ENCODE peak calls at places on chromosomes 11 and 22, in four cellular contexts. W, X, M and C are unnamed samples.

GRCh38 chr11:129023968-129024676 is 81.5 kb upstream of the TP53AIP1 start:
- DNase-seq in M (no peak), X (no peak), W (peak; percentile 35), C (peak; percentile 82)

GRCh38 chr11:19244084-19244483 is 3.3 kb upstream of the E2F8 start:
- DNase-seq in X (no peak), W (no peak), M (no peak), C (peak; percentile 67)

GRCh38 chr22:23376256-23376655 is 195.9 kb downstream of the BCR start:
- DNase-seq in M (no peak), X (peak; percentile 23), W (peak; percentile 14), C (no peak)

GRCh38 chr22:48779661-48780596 is 1047.7 kb downstream of the BRD1 start:
- DNase-seq in W (no peak), M (no peak), X (no peak), C (no peak)

GRCh38 chr22:47458348-47458747 is 695.9 kb downstream of the TBC1D22A start:
- DNase-seq in W (no peak), X (no peak), M (no peak), C (no peak)

GRCh38 chr11:94725071-94725470 is 43.1 kb upstream of the AMOTL1 start:
- DNase-seq in W (no peak), X (no peak), M (no peak), C (no peak)

GRCh38 chr22:46019351-46019750 is 42.4 kb upstream of the WNT7B start:
- DNase-seq in W (no peak), M (peak; percentile 7), X (no peak), C (no peak)

GRCh38 chr11:94020777-94021615 is at the start of gene HEPHL1:
- DNase-seq in M (no peak), W (no peak), X (no peak), C (no peak)

GRCh38 chr22:19525116-19525660 is 978 bp upstream of the CLDN5 start:
- DNase-seq in W (no peak), M (no peak), X (no peak), C (no peak)
- H3K27ac ChIP-seq in W (no peak overlapping the region), M (peak overlapping the region; percentile 6), X (no peak overlapping the region), C (no peak overlapping the region)

DNA sequence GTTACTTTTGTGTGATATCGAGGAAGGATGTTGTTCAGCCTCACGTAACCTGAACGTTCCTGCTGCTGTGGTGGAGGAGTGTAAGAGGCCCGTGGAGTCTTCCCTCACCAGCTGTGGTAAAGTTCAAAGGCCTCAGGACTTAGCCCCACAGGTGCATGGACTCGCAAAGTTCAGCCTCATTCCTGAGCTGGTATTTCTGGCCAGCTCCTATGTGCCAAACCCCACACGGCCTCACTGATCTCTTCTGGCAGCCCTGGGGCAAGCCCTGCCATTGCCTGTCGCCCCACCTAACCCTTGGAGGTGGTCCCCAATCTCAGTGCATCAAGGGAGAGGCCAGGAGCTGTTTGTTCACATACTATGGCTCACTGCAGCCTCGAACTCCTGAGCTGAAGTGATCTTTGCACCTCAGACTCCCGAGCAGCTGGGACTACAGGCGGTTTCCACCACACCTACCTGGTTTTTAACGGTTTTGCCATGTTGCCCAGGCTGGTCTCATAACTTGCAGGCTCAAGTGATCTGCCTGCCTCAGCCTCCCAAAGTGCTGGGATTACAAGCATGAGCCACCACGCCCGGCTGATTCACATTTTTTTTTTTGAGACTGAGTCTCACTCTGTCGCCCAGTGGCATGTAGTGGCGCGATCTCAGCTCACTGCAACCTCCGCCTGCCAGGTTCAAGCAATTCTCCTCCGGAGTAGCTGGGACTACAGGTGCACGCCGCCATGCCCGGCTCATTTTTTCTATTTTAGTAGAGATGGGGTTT is 2.2 kb downstream of the PHRF1 start:
- DNase-seq in X (no peak), W (no peak), M (peak; percentile 73), C (no peak)
- H3K27ac ChIP-seq in X (no peak overlapping the region), W (peak overlapping the region; percentile 14), M (no peak overlapping the region), C (peak overlapping the region; percentile 94)

DNA sequence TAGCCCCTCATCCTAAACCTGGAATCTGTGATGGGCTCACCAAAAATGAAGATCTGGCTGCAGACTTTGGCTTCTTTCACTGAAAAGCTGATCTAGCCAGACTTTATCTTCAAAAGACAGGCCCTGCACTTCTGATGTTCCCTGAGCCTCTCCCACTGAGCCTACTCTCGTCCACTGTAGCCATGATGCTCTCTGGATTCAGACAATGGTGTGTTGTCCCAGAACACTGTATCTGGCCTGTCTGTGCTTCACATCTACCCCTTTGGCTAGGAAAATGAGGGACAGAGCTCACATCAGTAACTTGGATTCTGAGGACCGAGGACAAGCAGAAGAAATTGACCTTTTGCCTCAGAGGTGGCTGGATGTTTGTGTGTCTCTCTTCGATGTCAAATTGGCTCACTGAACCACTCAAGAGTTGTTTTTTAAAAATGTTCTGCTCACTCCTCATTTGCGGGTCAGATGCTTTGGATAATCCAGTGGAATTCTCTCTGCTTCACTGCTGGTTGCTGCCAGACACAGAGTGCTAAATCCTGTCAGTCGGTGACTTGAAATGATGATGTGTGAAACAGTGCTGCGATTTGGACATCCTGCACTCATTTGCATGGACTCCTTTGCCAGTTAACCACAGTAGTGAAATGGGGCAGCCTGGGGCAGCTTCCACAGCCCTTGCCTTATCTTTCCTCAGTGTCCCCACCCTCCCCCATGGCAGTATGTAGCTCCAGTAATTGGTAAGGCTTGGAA is 67.5 kb downstream of the ARFGAP2 start:
- DNase-seq in X (no peak), M (no peak), W (no peak), C (no peak)
- H3K27ac ChIP-seq in X (no peak overlapping the region), M (no peak overlapping the region), W (no peak overlapping the region), C (no peak overlapping the region)

DNA sequence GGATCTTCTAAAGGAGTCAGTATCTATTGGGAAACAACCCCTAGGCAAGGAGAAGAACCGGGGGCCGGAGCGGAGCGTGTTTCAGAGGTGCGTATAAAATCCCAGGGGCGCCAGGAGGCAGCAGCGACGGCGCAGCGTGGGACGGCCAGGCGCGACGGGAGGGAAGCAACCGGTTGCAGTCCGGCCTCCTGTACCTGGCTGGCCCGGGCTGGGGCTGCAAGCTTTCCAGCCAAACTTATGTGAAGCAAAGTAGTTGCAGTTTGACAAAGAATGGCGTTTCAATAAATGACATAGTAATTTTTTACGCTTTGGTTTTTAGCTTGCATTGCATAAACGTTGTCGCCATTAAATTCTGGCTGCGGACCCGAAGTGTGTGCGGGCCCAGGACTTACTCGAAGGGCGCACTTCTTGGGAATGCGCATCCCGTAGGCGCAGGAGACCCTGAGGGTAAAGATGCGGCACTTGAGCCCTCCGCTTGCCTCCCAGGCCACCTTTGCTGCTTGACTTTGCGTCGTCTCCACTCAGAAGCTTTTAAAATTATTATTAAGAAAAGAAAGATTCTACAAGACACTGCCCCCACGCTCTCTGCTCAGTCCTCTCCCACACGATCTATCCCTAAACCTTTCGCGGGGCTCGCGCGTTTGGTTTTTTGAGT is 1.5 kb upstream of the WT1 start:
- DNase-seq in X (no peak), W (no peak), M (no peak), C (no peak)
- H3K27ac ChIP-seq in X (no peak overlapping the region), W (no peak overlapping the region), M (no peak overlapping the region), C (no peak overlapping the region)

GRCh38 chr22:39297490-39298193 is 21.8 kb downstream of the RPL3 start:
- DNase-seq in M (no peak), W (no peak), X (no peak), C (no peak)

GRCh38 chr22:39294571-39295468 is 24.6 kb downstream of the RPL3 start:
- DNase-seq in M (no peak), X (no peak), W (no peak), C (no peak)

GRCh38 chr22:39298194-39298987 is 21.0 kb downstream of the RPL3 start:
- DNase-seq in M (no peak), W (no peak), X (no peak), C (no peak)

GRCh38 chr22:39296981-39297489 is 22.4 kb downstream of the RPL3 start:
- DNase-seq in W (no peak), X (no peak), M (no peak), C (no peak)

DNA sequence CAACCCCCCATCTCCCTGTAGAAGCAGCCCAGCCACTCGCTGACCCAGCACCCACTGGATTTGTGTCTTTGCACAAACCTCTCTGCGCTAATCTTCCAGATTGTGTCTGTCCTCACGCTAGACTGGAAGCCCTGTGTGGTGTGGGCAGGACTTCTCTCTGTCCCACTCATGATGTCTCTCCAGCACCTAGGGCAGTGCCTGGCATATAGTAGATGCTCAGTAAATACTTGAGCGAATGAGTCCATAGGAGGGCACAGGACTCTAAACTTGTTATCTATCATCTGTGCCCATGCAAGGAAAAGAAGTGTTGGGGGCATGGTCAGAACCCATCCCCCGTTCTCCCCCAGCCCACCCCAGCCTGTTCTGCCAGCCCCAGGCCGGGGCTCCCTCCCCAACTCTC is 22.9 kb downstream of the RPL3 start:
- DNase-seq in M (no peak), X (no peak), W (no peak), C (no peak)
- H3K27ac ChIP-seq in M (no peak overlapping the region), X (peak overlapping the region; percentile 78), W (no peak overlapping the region), C (peak overlapping the region; percentile 70)

GRCh38 chr11:109425554-109425953 is 3.6 kb downstream of the C11orf87 start:
- DNase-seq in M (no peak), W (no peak), X (no peak), C (no peak)
- H3K27ac ChIP-seq in M (no peak overlapping the region), W (no peak overlapping the region), X (no peak overlapping the region), C (no peak overlapping the region)

GRCh38 chr11:17512101-17512500 is 32.1 kb downstream of the USH1C start:
- DNase-seq in W (no peak), X (no peak), M (no peak), C (no peak)
- H3K27ac ChIP-seq in W (no peak overlapping the region), X (no peak overlapping the region), M (no peak overlapping the region), C (no peak overlapping the region)

DNA sequence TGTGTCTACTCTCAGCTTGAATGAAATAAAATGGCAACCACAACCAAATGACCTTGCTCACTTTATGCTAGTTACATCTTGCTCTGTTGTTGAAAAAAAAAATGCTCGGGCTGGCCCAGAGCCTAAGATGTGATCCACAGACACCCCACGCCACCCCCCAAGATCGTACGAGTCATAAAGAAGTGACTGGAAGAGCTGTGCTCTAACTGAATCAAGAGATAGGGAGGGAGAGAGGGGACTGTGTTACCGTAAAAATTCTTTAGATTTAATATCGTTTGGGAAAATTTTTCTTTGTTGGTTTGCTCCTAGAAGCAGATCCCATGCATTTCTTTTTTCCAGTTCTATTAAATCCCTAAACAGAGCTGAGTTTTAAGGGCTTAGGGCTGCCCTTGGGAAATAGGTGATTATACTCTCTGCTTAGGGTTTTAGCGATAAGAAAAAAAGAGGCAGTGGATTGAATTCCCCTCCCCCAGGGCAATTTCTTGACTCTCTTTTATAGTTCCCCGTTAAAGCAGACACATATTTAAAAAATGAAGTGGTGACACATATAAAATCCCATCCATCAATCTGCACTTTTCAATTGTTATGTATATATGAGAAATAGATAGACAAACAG is 14.5 kb downstream of the MAML2 start:
- DNase-seq in M (no peak), W (no peak), X (no peak), C (no peak)
- H3K27ac ChIP-seq in M (no peak overlapping the region), W (no peak overlapping the region), X (no peak overlapping the region), C (no peak overlapping the region)

GRCh38 chr11:111439905-111440304 is 60.8 kb upstream of the POU2AF1 start:
- DNase-seq in X (no peak), W (no peak), M (no peak), C (no peak)
- H3K27ac ChIP-seq in X (no peak overlapping the region), W (no peak overlapping the region), M (no peak overlapping the region), C (no peak overlapping the region)